ENCODE peak calls at places on chromosomes 1 and 21, in six cellular contexts. R is PC-3, F is colonic mucosa, D is mesendoderm, L is body of pancreas, G is pancreas. Y is an unnamed sample.

GRCh38 chr1:95451054-95451453 is 217.0 kb downstream of the RWDD3 start:
- DNase-seq in F (no peak), G (no peak), D (peak; percentile 74), R (peak; percentile 51), L (peak; percentile 24), Y (no peak)

GRCh38 chr21:45411810-45412206 is 6.8 kb downstream of the COL18A1 start:
- DNase-seq in R (no peak), D (no peak), G (no peak), F (no peak), L (peak; percentile 5), Y (no peak)

GRCh38 chr1:91885331-91885715 is 628 bp downstream of the TGFBR3 start:
- DNase-seq in G (no peak), R (peak; percentile 9), D (no peak), F (peak; percentile 37), L (peak; percentile 50), Y (peak; percentile 39)

GRCh38 chr1:226640288-226640687 is 91.7 kb downstream of the STUM start:
- DNase-seq in G (no peak), F (no peak), R (no peak), L (no peak), D (no peak), Y (no peak)

GRCh38 chr1:109910123-109910962 is at the start of gene CSF1:
- DNase-seq in F (peak; percentile 84), R (peak; percentile 48), L (peak; percentile 80), G (peak; percentile 65), D (peak; percentile 64), Y (peak; percentile 86)

GRCh38 chr1:55311057-55311631 is 96.0 kb upstream of the USP24 start:
- DNase-seq in F (no peak), R (peak; percentile 60), L (no peak), D (no peak), G (no peak), Y (no peak)

GRCh38 chr21:35046880-35047229 is 2.2 kb downstream of the RUNX1 start:
- DNase-seq in L (no peak), G (no peak), R (no peak), F (no peak), D (no peak), Y (peak; percentile 64)

GRCh38 chr1:65182658-65183268 is 34.8 kb downstream of the AK4 start:
- DNase-seq in F (no peak), D (no peak), R (peak; percentile 21), G (no peak), L (no peak), Y (no peak)

GRCh38 chr1:235052067-235053008 is 76.3 kb downstream of the TOMM20 start:
- DNase-seq in G (no peak), R (no peak), D (no peak), F (no peak), L (no peak), Y (no peak)

GRCh38 chr1:55955237-55955636 is 624.1 kb downstream of the PLPP3 start:
- DNase-seq in G (no peak), F (no peak), D (no peak), L (no peak), R (peak; percentile 62), Y (no peak)

GRCh38 chr1:80656011-80656627 is 1144.6 kb upstream of the ADGRL2 start:
- DNase-seq in F (no peak), L (peak; percentile 6), D (peak; percentile 60), R (peak; percentile 59), G (no peak), Y (no peak)

GRCh38 chr1:185567006-185567405 is 167.2 kb upstream of the HMCN1 start:
- DNase-seq in F (no peak), R (peak; percentile 44), L (no peak), G (no peak), D (no peak), Y (no peak)

GRCh38 chr21:38815060-38815405 is 9.3 kb downstream of the ETS2 start:
- DNase-seq in G (no peak), R (peak; percentile 96), F (no peak), L (no peak), D (no peak), Y (no peak)

GRCh38 chr1:219427400-219427799 is 185.5 kb downstream of the ZC3H11B start:
- DNase-seq in L (no peak), F (no peak), D (no peak), R (no peak), G (no peak), Y (no peak)

GRCh38 chr1:16152521-16153087 is 3.3 kb downstream of the EPHA2 start:
- DNase-seq in L (no peak), G (no peak), D (no peak), R (no peak), F (peak; percentile 63), Y (no peak)

GRCh38 chr1:22587247-22587646 is 24.0 kb downstream of the EPHA8 start:
- DNase-seq in F (no peak), G (no peak), R (no peak), L (no peak), D (no peak), Y (peak; percentile 41)

GRCh38 chr1:167938083-167938482 is 1.2 kb upstream of the MPC2 start:
- DNase-seq in D (no peak), R (peak; percentile 40), F (no peak), G (no peak), L (no peak), Y (no peak)

GRCh38 chr21:33815153-33815707 is 100.4 kb downstream of the ATP5PO start:
- DNase-seq in F (peak; percentile 27), D (peak; percentile 45), L (no peak), G (no peak), R (no peak), Y (no peak)

GRCh38 chr1:161131721-161132409 is 602 bp downstream of the DEDD start:
- DNase-seq in L (no peak), G (no peak), F (peak; percentile 34), D (no peak), R (no peak), Y (no peak)

GRCh38 chr1:181783208-181783607 is 278.3 kb downstream of the ZNF648 start:
- DNase-seq in G (no peak), R (no peak), L (no peak), F (no peak), D (peak; percentile 83), Y (no peak)

GRCh38 chr1:177514207-177514606 is 343.4 kb downstream of the BRINP2 start:
- DNase-seq in L (no peak), R (no peak), G (no peak), F (no peak), D (peak; percentile 74), Y (no peak)

GRCh38 chr21:26747216-26747615 is 98.0 kb downstream of the ADAMTS1 start:
- DNase-seq in D (no peak), R (no peak), G (no peak), L (no peak), F (no peak), Y (no peak)

GRCh38 chr1:231162300-231162969 is 577 bp downstream of the TRIM67 start:
- DNase-seq in L (peak; percentile 61), F (peak; percentile 30), R (no peak), G (peak; percentile 27), D (peak; percentile 75), Y (peak; percentile 80)

GRCh38 chr1:231160851-231161710 is 777 bp upstream of the TRIM67 start:
- DNase-seq in R (no peak), L (no peak), D (no peak), F (no peak), G (no peak), Y (peak; percentile 73)

GRCh38 chr1:231162970-231163830 is 1.3 kb downstream of the TRIM67 start:
- DNase-seq in G (no peak), R (no peak), D (no peak), L (no peak), F (no peak), Y (no peak)

GRCh38 chr1:231159963-231160761 is 1.7 kb upstream of the TRIM67 start:
- DNase-seq in F (no peak), L (no peak), D (no peak), R (no peak), G (no peak), Y (no peak)

GRCh38 chr1:231161711-231162299 is at the start of gene TRIM67:
- DNase-seq in F (no peak), D (peak; percentile 60), G (peak; percentile 38), L (peak; percentile 44), R (no peak), Y (no peak)
- H3K4me3 ChIP-seq in F (peak within 1 kb of the TSS; percentile 30), D (no peak within 1 kb of the TSS), G (peak within 1 kb of the TSS; percentile 23), L (no peak within 1 kb of the TSS), R (no peak within 1 kb of the TSS), Y (peak within 1 kb of the TSS; percentile 21)

GRCh38 chr1:201310986-201311355 is 27.7 kb downstream of the PKP1 start:
- DNase-seq in R (peak; percentile 100), L (peak; percentile 31), F (peak; percentile 39), G (peak; percentile 30), D (no peak), Y (no peak)

GRCh38 chr1:201312298-201312697 is 29.0 kb downstream of the PKP1 start:
- DNase-seq in F (no peak), L (no peak), D (no peak), R (peak; percentile 43), G (no peak), Y (no peak)

GRCh38 chr1:201313086-201313485 is 29.8 kb downstream of the PKP1 start:
- DNase-seq in F (no peak), L (no peak), G (no peak), D (no peak), R (no peak), Y (no peak)

GRCh38 chr1:201310251-201310985 is 27.1 kb downstream of the PKP1 start:
- DNase-seq in R (no peak), F (no peak), D (no peak), G (no peak), L (no peak), Y (no peak)

DNA sequence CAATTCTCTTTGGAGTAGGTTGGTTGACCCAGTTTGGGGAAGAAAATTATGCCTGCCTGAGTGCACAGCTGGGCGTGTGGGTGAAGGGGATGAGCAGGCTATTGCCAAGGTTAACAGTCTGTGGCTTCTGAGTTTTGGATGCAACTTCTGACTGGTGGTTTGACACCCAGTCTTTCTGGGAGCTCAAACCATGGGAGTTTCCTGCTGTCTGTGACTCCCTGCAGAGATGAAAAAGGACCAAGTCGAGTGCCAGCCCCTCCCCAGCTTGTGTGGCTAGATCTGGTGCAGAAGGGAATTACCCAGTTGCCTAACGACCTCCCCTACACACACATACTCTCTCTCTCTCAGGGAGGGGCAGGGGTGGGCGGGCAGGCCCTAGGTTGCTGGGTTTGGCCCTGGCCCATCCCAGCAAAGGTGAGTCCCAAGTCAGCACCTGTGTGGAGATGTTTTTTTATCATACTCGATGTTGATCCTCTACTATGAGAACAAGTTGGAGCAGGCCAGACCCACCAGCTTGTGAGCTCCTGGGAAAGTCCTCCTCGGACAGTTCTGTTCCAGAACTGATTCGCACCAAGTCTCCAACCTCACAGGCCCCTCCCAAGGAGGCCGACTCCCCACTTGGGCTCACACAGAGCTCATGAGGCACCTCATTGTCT is 28.2 kb downstream of the PKP1 start:
- DNase-seq in G (no peak), R (no peak), D (no peak), L (no peak), F (no peak), Y (no peak)
- H3K27ac ChIP-seq in G (no peak overlapping the region), R (peak overlapping the region; percentile 89), D (no peak overlapping the region), L (no peak overlapping the region), F (no peak overlapping the region), Y (peak overlapping the region; percentile 6)

GRCh38 chr1:156082111-156083091 is at the start of gene MEX3A:
- DNase-seq in L (peak; percentile 71), G (peak; percentile 70), F (peak; percentile 83), R (peak; percentile 77), D (peak; percentile 99), Y (peak; percentile 89)
- H3K4me1 ChIP-seq in L (peaks cover 24% of the 10 kb centered on the region), G (no peaks in the 10 kb centered on the region), F (no peaks in the 10 kb centered on the region), R (peaks cover 12% of the 10 kb centered on the region), D (peaks cover 26% of the 10 kb centered on the region), Y (peaks cover 26% of the 10 kb centered on the region)

DNA sequence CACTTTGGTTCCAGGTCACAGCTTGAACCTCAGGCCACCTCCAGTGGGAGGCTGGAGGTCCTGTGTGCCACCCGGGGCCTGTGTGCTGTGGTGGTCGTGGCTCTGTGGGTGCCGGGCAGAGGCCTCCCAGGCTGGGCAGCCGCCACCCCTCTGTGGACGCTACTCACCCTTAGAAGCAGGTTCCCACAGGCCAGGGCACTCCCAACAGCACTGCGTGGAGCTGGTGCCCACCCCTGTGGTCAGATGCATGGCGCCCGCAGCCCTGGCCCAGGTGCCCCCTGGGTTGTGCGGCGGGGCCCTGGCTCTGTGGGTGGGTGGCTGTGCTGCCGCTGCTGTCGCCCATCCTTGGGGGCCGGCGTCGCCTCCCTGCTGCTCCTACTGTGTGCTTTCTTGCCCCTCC is 39.7 kb downstream of the SKI start:
- DNase-seq in F (no peak), G (no peak), D (no peak), L (no peak), R (no peak), Y (no peak)
- H3K4me3 ChIP-seq in F (no peak overlapping the region), G (no peak overlapping the region), D (no peak overlapping the region), L (no peak overlapping the region), R (no peak overlapping the region), Y (no peak overlapping the region)

Y was measured in left lung.